ENCODE peak calls at places on chromosomes 1 and 21, in nine cellular contexts. V is SJSA1, E is mammary epithelial cell, S is sigmoid colon, N is prostate gland, O is GM23248, Q is ovary, H is heart left ventricle, D is hepatocyte. U is an unnamed sample. For H3K9me3, the result is how much of the 10 kb centered on the place peaks cover.

GRCh38 chr1:116167625-116168276 is 56.6 kb downstream of the MAB21L3 start:
- DNase-seq in V (no peak), E (no peak), S (no peak), N (no peak), O (peak), Q (peak), H (no peak), D (peak), U (no peak)

GRCh38 chr1:50750021-50750619 is 209.9 kb downstream of the FAF1 start:
- DNase-seq in V (no peak), E (peak), S (no peak), N (no peak), O (peak), Q (no peak), H (no peak), D (peak), U (peak)

GRCh38 chr1:74673351-74674111 is at the start of gene ERICH3:
- DNase-seq in V (no peak), E (peak), S (no peak), N (no peak), O (peak), Q (peak), H (no peak), D (peak), U (no peak)

GRCh38 chr1:233983811-233984210 is 79.3 kb downstream of the SLC35F3 start:
- DNase-seq in V (no peak), E (no peak), S (no peak), N (no peak), O (no peak), Q (no peak), H (no peak), D (no peak), U (no peak)

GRCh38 chr1:40090652-40091355 is 6.2 kb downstream of the PPT1 start:
- DNase-seq in V (no peak), E (no peak), S (no peak), N (no peak), O (peak), Q (no peak), H (no peak), D (no peak), U (no peak)

GRCh38 chr1:116708255-116708900 is 40.8 kb upstream of the IGSF3 start:
- DNase-seq in V (no peak), E (no peak), S (no peak), N (no peak), O (no peak), Q (no peak), H (no peak), D (no peak), U (peak)

GRCh38 chr1:160400284-160400645 is at the start of gene VANGL2:
- DNase-seq in V (peak), E (peak), S (peak), N (peak), O (peak), Q (peak), H (peak), D (peak), U (peak)

GRCh38 chr1:170836146-170836545 is 99.2 kb upstream of the MROH9 start:
- DNase-seq in V (no peak), E (no peak), S (no peak), N (no peak), O (peak), Q (no peak), H (no peak), D (no peak), U (no peak)

GRCh38 chr1:203440780-203441179 is 34.8 kb upstream of the PRELP start:
- DNase-seq in V (peak), E (peak), S (peak), N (peak), O (peak), Q (peak), H (peak), D (peak), U (peak)

GRCh38 chr1:78472251-78472620 is 18.5 kb upstream of the PTGFR start:
- DNase-seq in V (no peak), E (no peak), S (no peak), N (no peak), O (peak), Q (no peak), H (no peak), D (no peak), U (no peak)

GRCh38 chr1:42334240-42335049 is 590 bp downstream of the FOXJ3 start:
- DNase-seq in V (peak), E (peak), S (peak), N (peak), O (peak), Q (no peak), H (peak), D (peak), U (peak)

GRCh38 chr21:15279484-15279883 is 214.7 kb upstream of the NRIP1 start:
- DNase-seq in V (no peak), E (no peak), S (no peak), N (no peak), O (no peak), Q (no peak), H (no peak), D (no peak), U (no peak)

GRCh38 chr1:161019767-161020572 is 982 bp downstream of the F11R start:
- DNase-seq in V (no peak), E (peak), S (no peak), N (peak), O (peak), Q (no peak), H (peak), D (no peak), U (no peak)

GRCh38 chr1:183590225-183591191 is at the start of gene NCF2:
- DNase-seq in V (no peak), E (peak), S (no peak), N (no peak), O (peak), Q (no peak), H (peak), D (no peak), U (no peak)

GRCh38 chr1:227896710-227897655 is 50.7 kb downstream of the WNT9A start:
- DNase-seq in V (peak), E (no peak), S (peak), N (no peak), O (no peak), Q (peak), H (peak), D (no peak), U (peak)

GRCh38 chr1:230705289-230706019 is 8.5 kb downstream of the AGT start:
- DNase-seq in V (no peak), E (no peak), S (no peak), N (no peak), O (no peak), Q (no peak), H (no peak), D (no peak), U (no peak)

GRCh38 chr1:161037661-161038522 is 872 bp downstream of the TSTD1 start:
- DNase-seq in V (no peak), E (no peak), S (no peak), N (peak), O (no peak), Q (no peak), H (no peak), D (no peak), U (no peak)

GRCh38 chr21:38816400-38816973 is 10.8 kb downstream of the ETS2 start:
- DNase-seq in V (no peak), E (no peak), S (no peak), N (no peak), O (no peak), Q (no peak), H (no peak), D (no peak), U (no peak)
- H3K9me3 ChIP-seq in V (under half), E (under half), S (under half), N (under half), O (under half), Q (under half), H (under half), D (under half), U (under half)

GRCh38 chr1:238177351-238177750 is 286.6 kb upstream of the ZP4 start:
- DNase-seq in V (no peak), E (peak), S (no peak), N (no peak), O (no peak), Q (no peak), H (no peak), D (no peak), U (no peak)

GRCh38 chr1:238177960-238178359 is 287.2 kb upstream of the ZP4 start:
- DNase-seq in V (no peak), E (peak), S (no peak), N (no peak), O (no peak), Q (no peak), H (no peak), D (no peak), U (no peak)

GRCh38 chr1:238176441-238176840 is 285.7 kb upstream of the ZP4 start:
- DNase-seq in V (no peak), E (no peak), S (no peak), N (no peak), O (no peak), Q (no peak), H (no peak), D (no peak), U (no peak)
- H3K9me3 ChIP-seq in V (under half), E (under half), S (under half), N (under half), O (under half), Q (under half), H (under half), D (under half), U (under half)

GRCh38 chr1:2796890-2797740 is 4.4 kb downstream of the TTC34 start:
- DNase-seq in V (no peak), E (no peak), S (peak), N (no peak), O (no peak), Q (peak), H (no peak), D (no peak), U (no peak)
- H3K9me3 ChIP-seq in V (under half), E (under half), S (under half), N (under half), O (under half), Q (under half), H (under half), D (under half), U (under half)

GRCh38 chr1:223229756-223230155 is 86.7 kb upstream of the TLR5 start:
- DNase-seq in V (peak), E (no peak), S (no peak), N (no peak), O (no peak), Q (no peak), H (no peak), D (no peak), U (no peak)
- H3K9me3 ChIP-seq in V (under half), E (under half), S (under half), N (under half), O (under half), Q (under half), H (under half), D (under half), U (under half)

GRCh38 chr21:44614161-44614631 is 2.3 kb downstream of the KRTAP10-8 start:
- DNase-seq in V (no peak), E (no peak), S (no peak), N (no peak), O (no peak), Q (no peak), H (no peak), D (no peak), U (no peak)
- H3K9me3 ChIP-seq in V (under half), E (under half), S (under half), N (under half), O (under half), Q (under half), H (under half), D (under half), U (under half)

GRCh38 chr21:10539956-10540355 is 18.6 kb downstream of the TPTE start:
- DNase-seq in V (no peak), E (no peak), S (no peak), N (no peak), O (no peak), Q (no peak), H (no peak), D (no peak), U (no peak)
- H3K9me3 ChIP-seq in V (under half), E (under half), S (under half), N (under half), O (under half), Q (under half), H (under half), D (under half), U (under half)

GRCh38 chr1:97056386-97056785 is 334.8 kb downstream of the PTBP2 start:
- DNase-seq in V (no peak), E (no peak), S (no peak), N (no peak), O (no peak), Q (no peak), H (no peak), D (no peak), U (no peak)

GRCh38 chr1:97063532-97063931 is 341.9 kb downstream of the PTBP2 start:
- DNase-seq in V (no peak), E (no peak), S (no peak), N (no peak), O (no peak), Q (no peak), H (no peak), D (peak), U (no peak)

GRCh38 chr1:97066860-97067259 is 345.3 kb downstream of the PTBP2 start:
- DNase-seq in V (no peak), E (no peak), S (no peak), N (no peak), O (no peak), Q (no peak), H (no peak), D (no peak), U (no peak)

DNA sequence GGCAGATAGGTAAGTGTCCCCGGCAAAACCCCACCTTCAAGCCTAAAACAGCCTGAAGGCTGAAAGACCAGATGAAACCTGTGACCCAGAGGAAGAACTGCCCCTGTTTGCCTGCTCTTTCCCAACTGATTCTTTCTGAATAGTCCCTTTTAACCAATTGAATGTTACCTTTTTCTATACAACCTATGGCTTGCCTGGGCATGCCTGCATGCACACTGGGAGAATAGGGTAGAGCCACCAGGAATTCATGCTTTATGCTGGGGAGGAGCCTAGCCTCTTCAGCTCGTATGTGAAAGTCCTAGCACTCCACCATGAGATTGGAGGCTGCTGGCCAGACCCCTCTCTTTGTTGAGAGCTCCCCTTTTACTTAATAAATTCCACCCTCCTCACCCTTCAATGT is 340.0 kb downstream of the PTBP2 start:
- DNase-seq in V (no peak), E (peak), S (no peak), N (no peak), O (no peak), Q (no peak), H (no peak), D (no peak), U (no peak)
- H3K9me3 ChIP-seq in V (under half), E (under half), S (under half), N (under half), O (under half), Q (under half), H (under half), D (under half), U (under half)

DNA sequence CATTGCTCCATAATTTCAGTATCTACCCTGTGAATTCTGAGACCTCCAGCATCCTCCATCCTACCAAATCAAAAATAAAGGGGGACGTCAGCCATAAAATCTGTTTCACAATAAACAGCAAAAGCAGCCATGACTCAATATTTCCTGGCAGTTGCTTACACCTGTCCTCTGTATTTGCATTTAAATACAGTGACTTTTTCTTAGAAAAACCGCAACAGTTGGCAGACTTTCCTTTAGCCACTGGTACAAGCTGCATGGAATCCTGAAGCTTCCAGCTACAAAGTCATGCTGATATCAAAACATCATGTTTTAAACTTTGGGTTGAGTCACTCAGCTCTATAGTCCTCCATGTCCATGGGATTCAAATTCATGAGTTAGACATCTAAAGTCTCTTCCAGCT is 278.0 kb upstream of the KAZN start:
- DNase-seq in V (no peak), E (peak), S (no peak), N (no peak), O (peak), Q (no peak), H (no peak), D (no peak), U (no peak)
- H3K9me3 ChIP-seq in V (under half), E (under half), S (under half), N (under half), O (under half), Q (under half), H (under half), D (under half), U (under half)

DNA sequence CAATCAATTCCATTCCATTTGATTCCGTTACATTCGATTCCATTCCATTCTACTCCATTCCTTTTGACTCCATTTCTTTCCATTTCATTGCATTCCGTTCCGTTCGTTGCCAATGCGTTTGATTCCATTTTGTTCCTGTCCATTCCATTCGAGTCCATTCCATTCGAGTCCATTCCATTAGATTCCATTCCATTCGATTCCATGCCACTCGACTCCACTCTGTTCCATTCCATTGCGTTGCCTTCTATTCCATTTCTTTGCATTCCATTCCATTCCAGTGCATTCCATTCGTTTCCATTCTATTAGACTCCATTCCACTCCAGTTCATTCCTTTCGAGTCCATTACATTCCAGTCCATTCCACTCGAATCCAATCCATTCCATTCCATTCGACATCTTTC is 2587.5 kb upstream of the TPTE start:
- DNase-seq in V (no peak), E (no peak), S (no peak), N (no peak), O (no peak), Q (no peak), H (no peak), D (no peak), U (no peak)
- H3K9me3 ChIP-seq in V (under half), E (half or more), S (half or more), N (under half), O (under half), Q (under half), H (half or more), D (half or more), U (under half)

U was measured in BE2C.